ENCODE peak calls at places on chromosomes 4 and X, in six cellular contexts. G is HCT116; I is H1; Y is epithelial cell of esophagus; F is ascending aorta; V is CD8-positive, alpha-beta T cell. N is an unnamed sample.
A peak's percentile ranks its signal among the peaks of the same experiment; 100 is the strongest.

GRCh38 chrX:38008658-38009057 is 2.3 kb downstream of the SYTL5 start:
- DNase-seq in G (no peak), I (no peak), Y (no peak), F (no peak), V (no peak), N (no peak)

GRCh38 chr4:41146716-41147506 is 67.4 kb downstream of the APBB2 start:
- DNase-seq in G (no peak), I (no peak), Y (peak; percentile 31), F (no peak), V (no peak), N (no peak)

GRCh38 chr4:82898322-82899243 is 2.0 kb upstream of the THAP9 start:
- DNase-seq in G (no peak), I (no peak), Y (peak; percentile 79), F (no peak), V (no peak), N (no peak)

GRCh38 chr4:165709526-165709925 is 163.5 kb upstream of the TLL1 start:
- DNase-seq in G (no peak), I (no peak), Y (peak; percentile 1), F (no peak), V (no peak), N (no peak)

GRCh38 chr4:88143504-88143903 is 14.9 kb downstream of the ABCG2 start:
- DNase-seq in G (peak; percentile 68), I (no peak), Y (peak; percentile 97), F (no peak), V (no peak), N (no peak)

GRCh38 chr4:8614365-8615193 is 22.0 kb downstream of the CPZ start:
- DNase-seq in G (no peak), I (no peak), Y (no peak), F (no peak), V (no peak), N (no peak)

GRCh38 chr4:38366451-38366850 is 297.5 kb upstream of the KLF3 start:
- DNase-seq in G (no peak), I (no peak), Y (no peak), F (no peak), V (no peak), N (peak; percentile 5)

GRCh38 chr4:122536001-122536400 is 79.5 kb upstream of the IL2 start:
- DNase-seq in G (no peak), I (no peak), Y (no peak), F (no peak), V (no peak), N (no peak)

GRCh38 chrX:16137416-16138107 is 14.2 kb downstream of the GRPR start:
- DNase-seq in G (no peak), I (no peak), Y (no peak), F (no peak), V (no peak), N (no peak)

GRCh38 chr4:37615059-37615719 is 71.0 kb downstream of the RELL1 start:
- DNase-seq in G (no peak), I (no peak), Y (no peak), F (no peak), V (no peak), N (no peak)

GRCh38 chr4:184472540-184473264 is 1.6 kb downstream of the IRF2 start:
- DNase-seq in G (no peak), I (no peak), Y (peak; percentile 68), F (peak; percentile 42), V (peak; percentile 28), N (no peak)

GRCh38 chr4:4426511-4427477 is 39.9 kb downstream of the NSG1 start:
- DNase-seq in G (no peak), I (peak; percentile 79), Y (no peak), F (no peak), V (no peak), N (no peak)

GRCh38 chrX:153334654-153335295 is 822 bp downstream of the ZNF275 start:
- DNase-seq in G (no peak), I (no peak), Y (no peak), F (no peak), V (no peak), N (no peak)

GRCh38 chr4:112127736-112128322 is 17.4 kb upstream of the FAM241A start:
- DNase-seq in G (no peak), I (no peak), Y (peak; percentile 74), F (no peak), V (no peak), N (no peak)
- H3K4me3 ChIP-seq in G (no peak overlapping the region), I (no peak overlapping the region), Y (no peak overlapping the region), F (no peak overlapping the region), V (no peak overlapping the region), N (no peak overlapping the region)

GRCh38 chr4:108483077-108483476 is 137.3 kb upstream of the RPL34 start:
- DNase-seq in G (no peak), I (no peak), Y (no peak), F (no peak), V (no peak), N (peak; percentile 88)
- H3K4me3 ChIP-seq in G (no peak overlapping the region), I (no peak overlapping the region), Y (no peak overlapping the region), F (no peak overlapping the region), V (no peak overlapping the region), N (peak overlapping the region; percentile 32)

DNA sequence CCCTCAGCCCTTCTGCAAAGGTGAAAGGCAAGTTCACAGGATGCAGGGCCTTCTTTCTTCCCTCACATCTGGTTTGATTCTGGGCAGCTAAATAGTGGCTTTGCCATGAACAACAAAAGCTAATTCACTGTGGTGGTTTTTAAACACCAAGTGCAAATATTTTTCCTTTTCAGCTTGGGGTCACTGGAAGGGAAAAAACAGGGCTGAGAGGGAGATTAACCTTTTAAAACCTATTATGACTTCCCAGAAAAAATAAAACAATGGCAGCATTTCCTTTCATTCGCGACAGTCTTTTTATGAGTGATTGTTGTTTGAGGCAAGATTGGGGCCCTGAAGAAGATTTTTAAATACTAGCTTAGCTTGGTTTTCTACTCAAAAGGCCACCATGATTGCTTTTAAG is 103.7 kb upstream of the SCML1 start:
- DNase-seq in G (no peak), I (no peak), Y (no peak), F (no peak), V (no peak), N (no peak)
- H3K4me3 ChIP-seq in G (no peak overlapping the region), I (no peak overlapping the region), Y (no peak overlapping the region), F (no peak overlapping the region), V (no peak overlapping the region), N (no peak overlapping the region)

GRCh38 chrX:40007746-40008705 is 89.7 kb downstream of the BCOR start:
- DNase-seq in G (no peak), I (no peak), Y (no peak), F (no peak), V (no peak), N (no peak)
- H3K4me3 ChIP-seq in G (no peak overlapping the region), I (peak overlapping the region; percentile 19), Y (no peak overlapping the region), F (no peak overlapping the region), V (no peak overlapping the region), N (no peak overlapping the region)

N was measured in Jurkat, Clone E6-1.